ENCODE peak calls at places on chromosomes 11 and 22, in nine cellular contexts. One of them, this sample, is unnamed.

GRCh38 chr11:102666331-102666957 is 39.1 kb downstream of the MMP27 start:
- DNase-seq in SK-N-SH: peak; percentile 34
- DNase-seq in neural progenitor cell: peak; percentile 66
- DNase-seq in MM.1S: peak; percentile 46
- DNase-seq in GM23338: peak; percentile 74
- DNase-seq in GM23248: peak; percentile 74
- DNase-seq in HCT116: peak; percentile 37
- DNase-seq in OCI-LY7: peak; percentile 56
- DNase-seq in hepatocyte: peak; percentile 70
- DNase-seq in this sample: peak; percentile 79

GRCh38 chr11:62726156-62727006 is 876 bp downstream of the HNRNPUL2 start:
- DNase-seq in SK-N-SH: no peak
- DNase-seq in neural progenitor cell: no peak
- DNase-seq in MM.1S: no peak
- DNase-seq in GM23338: no peak
- DNase-seq in GM23248: no peak
- DNase-seq in HCT116: no peak
- DNase-seq in OCI-LY7: peak; percentile 37
- DNase-seq in hepatocyte: no peak
- DNase-seq in this sample: no peak

GRCh38 chr11:73931039-73931645 is 19.7 kb upstream of the DNAJB13 start:
- DNase-seq in SK-N-SH: peak; percentile 64
- DNase-seq in neural progenitor cell: peak; percentile 86
- DNase-seq in MM.1S: peak; percentile 36
- DNase-seq in GM23338: peak; percentile 90
- DNase-seq in GM23248: peak; percentile 89
- DNase-seq in HCT116: peak; percentile 79
- DNase-seq in OCI-LY7: peak; percentile 74
- DNase-seq in hepatocyte: peak; percentile 80
- DNase-seq in this sample: peak; percentile 85

GRCh38 chr11:111107501-111107900 is 138.0 kb upstream of the POU2AF2 start:
- DNase-seq in SK-N-SH: no peak
- DNase-seq in neural progenitor cell: no peak
- DNase-seq in MM.1S: no peak
- DNase-seq in GM23338: no peak
- DNase-seq in GM23248: no peak
- DNase-seq in HCT116: no peak
- DNase-seq in OCI-LY7: no peak
- DNase-seq in hepatocyte: no peak
- DNase-seq in this sample: no peak

GRCh38 chr11:113249786-113250185 is 64.6 kb upstream of the TTC12 start:
- DNase-seq in SK-N-SH: no peak
- DNase-seq in neural progenitor cell: peak; percentile 76
- DNase-seq in MM.1S: no peak
- DNase-seq in GM23338: no peak
- DNase-seq in GM23248: no peak
- DNase-seq in HCT116: no peak
- DNase-seq in OCI-LY7: no peak
- DNase-seq in hepatocyte: no peak
- DNase-seq in this sample: no peak

GRCh38 chr11:34245043-34245442 is 112.8 kb downstream of the ABTB2 start:
- DNase-seq in SK-N-SH: no peak
- DNase-seq in neural progenitor cell: no peak
- DNase-seq in MM.1S: no peak
- DNase-seq in GM23338: no peak
- DNase-seq in GM23248: no peak
- DNase-seq in HCT116: no peak
- DNase-seq in OCI-LY7: no peak
- DNase-seq in hepatocyte: no peak
- DNase-seq in this sample: no peak

GRCh38 chr11:6095798-6096197 is 11.7 kb upstream of the OR56B4 start:
- DNase-seq in SK-N-SH: no peak
- DNase-seq in neural progenitor cell: no peak
- DNase-seq in MM.1S: peak; percentile 70
- DNase-seq in GM23338: no peak
- DNase-seq in GM23248: no peak
- DNase-seq in HCT116: no peak
- DNase-seq in OCI-LY7: peak; percentile 21
- DNase-seq in hepatocyte: no peak
- DNase-seq in this sample: no peak

GRCh38 chr11:28833670-28834069 is 725.5 kb downstream of the METTL15 start:
- DNase-seq in SK-N-SH: no peak
- DNase-seq in neural progenitor cell: no peak
- DNase-seq in MM.1S: no peak
- DNase-seq in GM23338: peak; percentile 14
- DNase-seq in GM23248: peak; percentile 91
- DNase-seq in HCT116: no peak
- DNase-seq in OCI-LY7: no peak
- DNase-seq in hepatocyte: no peak
- DNase-seq in this sample: peak; percentile 83

GRCh38 chr11:101129203-101129943 is at the start of gene PGR:
- DNase-seq in SK-N-SH: peak; percentile 15
- DNase-seq in neural progenitor cell: peak; percentile 70
- DNase-seq in MM.1S: no peak
- DNase-seq in GM23338: peak; percentile 55
- DNase-seq in GM23248: peak; percentile 8
- DNase-seq in HCT116: no peak
- DNase-seq in OCI-LY7: no peak
- DNase-seq in hepatocyte: peak; percentile 11
- DNase-seq in this sample: no peak

GRCh38 chr11:59545179-59546020 is 34.1 kb downstream of the OR4D9 start:
- DNase-seq in SK-N-SH: no peak
- DNase-seq in neural progenitor cell: no peak
- DNase-seq in MM.1S: no peak
- DNase-seq in GM23338: peak; percentile 46
- DNase-seq in GM23248: no peak
- DNase-seq in HCT116: peak; percentile 91
- DNase-seq in OCI-LY7: no peak
- DNase-seq in hepatocyte: no peak
- DNase-seq in this sample: no peak

GRCh38 chr22:47171441-47172221 is 409.2 kb downstream of the TBC1D22A start:
- DNase-seq in SK-N-SH: no peak
- DNase-seq in neural progenitor cell: no peak
- DNase-seq in MM.1S: no peak
- DNase-seq in GM23338: no peak
- DNase-seq in GM23248: no peak
- DNase-seq in HCT116: no peak
- DNase-seq in OCI-LY7: no peak
- DNase-seq in hepatocyte: no peak
- DNase-seq in this sample: no peak

GRCh38 chr11:133903056-133903455 is 53.7 kb downstream of the IGSF9B start:
- DNase-seq in SK-N-SH: no peak
- DNase-seq in neural progenitor cell: no peak
- DNase-seq in MM.1S: no peak
- DNase-seq in GM23338: no peak
- DNase-seq in GM23248: no peak
- DNase-seq in HCT116: no peak
- DNase-seq in OCI-LY7: no peak
- DNase-seq in hepatocyte: no peak
- DNase-seq in this sample: no peak

GRCh38 chr22:22576244-22576988 is 17.4 kb upstream of the PRAME start:
- DNase-seq in SK-N-SH: peak; percentile 79
- DNase-seq in neural progenitor cell: peak; percentile 81
- DNase-seq in MM.1S: peak; percentile 48
- DNase-seq in GM23338: peak; percentile 84
- DNase-seq in GM23248: peak; percentile 68
- DNase-seq in HCT116: peak; percentile 29
- DNase-seq in OCI-LY7: peak; percentile 58
- DNase-seq in hepatocyte: peak; percentile 76
- DNase-seq in this sample: peak; percentile 64

GRCh38 chr11:115222218-115222862 is 281.9 kb downstream of the CADM1 start:
- DNase-seq in SK-N-SH: no peak
- DNase-seq in neural progenitor cell: peak; percentile 34
- DNase-seq in MM.1S: peak; percentile 95
- DNase-seq in GM23338: peak; percentile 28
- DNase-seq in GM23248: peak; percentile 83
- DNase-seq in HCT116: no peak
- DNase-seq in OCI-LY7: peak; percentile 68
- DNase-seq in hepatocyte: no peak
- DNase-seq in this sample: peak; percentile 44

GRCh38 chr11:798093-798713 is at the start of gene SLC25A22:
- DNase-seq in SK-N-SH: peak; percentile 98
- DNase-seq in neural progenitor cell: peak; percentile 93
- DNase-seq in MM.1S: peak; percentile 84
- DNase-seq in GM23338: peak; percentile 90
- DNase-seq in GM23248: peak; percentile 94
- DNase-seq in HCT116: no peak
- DNase-seq in OCI-LY7: peak; percentile 88
- DNase-seq in hepatocyte: peak; percentile 94
- DNase-seq in this sample: peak; percentile 84

GRCh38 chr11:72777755-72778278 is 16.0 kb downstream of the STARD10 start:
- DNase-seq in SK-N-SH: no peak
- DNase-seq in neural progenitor cell: no peak
- DNase-seq in MM.1S: no peak
- DNase-seq in GM23338: no peak
- DNase-seq in GM23248: no peak
- DNase-seq in HCT116: no peak
- DNase-seq in OCI-LY7: no peak
- DNase-seq in hepatocyte: peak; percentile 55
- DNase-seq in this sample: no peak

GRCh38 chr22:23219787-23220484 is 39.6 kb downstream of the BCR start:
- DNase-seq in SK-N-SH: no peak
- DNase-seq in neural progenitor cell: no peak
- DNase-seq in MM.1S: no peak
- DNase-seq in GM23338: no peak
- DNase-seq in GM23248: peak; percentile 73
- DNase-seq in HCT116: no peak
- DNase-seq in OCI-LY7: peak; percentile 91
- DNase-seq in hepatocyte: peak; percentile 54
- DNase-seq in this sample: peak; percentile 27

GRCh38 chr11:65579291-65579690 is 3.4 kb downstream of the EHBP1L1 start:
- DNase-seq in SK-N-SH: no peak
- DNase-seq in neural progenitor cell: no peak
- DNase-seq in MM.1S: no peak
- DNase-seq in GM23338: no peak
- DNase-seq in GM23248: no peak
- DNase-seq in HCT116: no peak
- DNase-seq in OCI-LY7: no peak
- DNase-seq in hepatocyte: no peak
- DNase-seq in this sample: no peak

GRCh38 chr22:41939981-41940852 is 6.7 kb downstream of the CENPM start:
- DNase-seq in SK-N-SH: no peak
- DNase-seq in neural progenitor cell: no peak
- DNase-seq in MM.1S: peak; percentile 89
- DNase-seq in GM23338: peak; percentile 34
- DNase-seq in GM23248: no peak
- DNase-seq in HCT116: no peak
- DNase-seq in OCI-LY7: peak; percentile 93
- DNase-seq in hepatocyte: no peak
- DNase-seq in this sample: no peak

GRCh38 chr11:96340555-96340885 is 2.5 kb downstream of the MAML2 start:
- DNase-seq in SK-N-SH: no peak
- DNase-seq in neural progenitor cell: no peak
- DNase-seq in MM.1S: no peak
- DNase-seq in GM23338: no peak
- DNase-seq in GM23248: peak; percentile 74
- DNase-seq in HCT116: no peak
- DNase-seq in OCI-LY7: no peak
- DNase-seq in hepatocyte: no peak
- DNase-seq in this sample: no peak
- H3K4me3 ChIP-seq in SK-N-SH: peak overlapping the region; percentile 90
- H3K4me3 ChIP-seq in neural progenitor cell: no peak overlapping the region
- H3K4me3 ChIP-seq in MM.1S: peak overlapping the region; percentile 86
- H3K4me3 ChIP-seq in GM23338: no peak overlapping the region
- H3K4me3 ChIP-seq in GM23248: peak overlapping the region; percentile 100
- H3K4me3 ChIP-seq in HCT116: no peak overlapping the region
- H3K4me3 ChIP-seq in OCI-LY7: no peak overlapping the region
- H3K4me3 ChIP-seq in hepatocyte: no peak overlapping the region
- H3K4me3 ChIP-seq in this sample: peak overlapping the region; percentile 89

GRCh38 chr11:131668867-131669780 is 298.7 kb downstream of the NTM start:
- DNase-seq in SK-N-SH: peak; percentile 60
- DNase-seq in neural progenitor cell: peak; percentile 80
- DNase-seq in MM.1S: peak; percentile 65
- DNase-seq in GM23338: peak; percentile 92
- DNase-seq in GM23248: peak; percentile 75
- DNase-seq in HCT116: peak; percentile 6
- DNase-seq in OCI-LY7: peak; percentile 56
- DNase-seq in hepatocyte: peak; percentile 73
- DNase-seq in this sample: peak; percentile 54
- TF ChIP-seq EZH2phosphoT487 in SK-N-SH: no peak
- TF ChIP-seq EZH2phosphoT487 in neural progenitor cell: no peak
- TF ChIP-seq EZH2phosphoT487 in MM.1S: no peak
- TF ChIP-seq EZH2phosphoT487 in GM23338: no peak
- TF ChIP-seq EZH2phosphoT487 in GM23248: no peak
- TF ChIP-seq EZH2phosphoT487 in HCT116: no peak
- TF ChIP-seq EZH2phosphoT487 in OCI-LY7: no peak
- TF ChIP-seq EZH2phosphoT487 in hepatocyte: no peak
- TF ChIP-seq EZH2phosphoT487 in this sample: no peak

DNA sequence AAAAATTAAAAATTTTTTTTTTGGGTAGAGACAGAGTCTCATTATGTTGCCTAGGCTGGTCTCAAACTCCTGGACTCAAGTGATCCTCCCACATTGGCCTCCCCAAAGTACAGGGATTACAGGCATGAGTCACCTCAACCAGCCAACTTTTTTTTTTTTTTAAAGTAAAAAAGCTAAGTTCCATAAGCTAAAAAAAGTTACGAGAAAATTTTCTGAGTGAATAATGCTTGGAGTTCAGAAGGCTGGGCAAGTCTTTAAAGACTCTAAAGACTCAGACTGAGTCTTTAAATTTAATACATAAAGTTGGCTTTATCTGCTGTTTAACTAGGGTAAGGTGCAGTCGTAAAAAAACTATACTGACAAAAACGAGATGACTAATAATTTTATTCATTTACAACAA is 5.6 kb downstream of the DDX6 start:
- DNase-seq in SK-N-SH: no peak
- DNase-seq in neural progenitor cell: no peak
- DNase-seq in MM.1S: no peak
- DNase-seq in GM23338: no peak
- DNase-seq in GM23248: peak; percentile 67
- DNase-seq in HCT116: no peak
- DNase-seq in OCI-LY7: no peak
- DNase-seq in hepatocyte: peak; percentile 17
- DNase-seq in this sample: peak; percentile 80
- H3K4me1 ChIP-seq in SK-N-SH: peaks cover 23% of the 10 kb centered on the region
- H3K4me1 ChIP-seq in neural progenitor cell: peaks cover 6% of the 10 kb centered on the region
- H3K4me1 ChIP-seq in MM.1S: peaks cover 27% of the 10 kb centered on the region
- H3K4me1 ChIP-seq in GM23338: peaks cover 18% of the 10 kb centered on the region
- H3K4me1 ChIP-seq in GM23248: peaks cover 19% of the 10 kb centered on the region
- H3K4me1 ChIP-seq in HCT116: peaks cover 8% of the 10 kb centered on the region
- H3K4me1 ChIP-seq in OCI-LY7: peaks cover 46% of the 10 kb centered on the region
- H3K4me1 ChIP-seq in hepatocyte: peaks cover 34% of the 10 kb centered on the region
- H3K4me1 ChIP-seq in this sample: peaks cover 38% of the 10 kb centered on the region

DNA sequence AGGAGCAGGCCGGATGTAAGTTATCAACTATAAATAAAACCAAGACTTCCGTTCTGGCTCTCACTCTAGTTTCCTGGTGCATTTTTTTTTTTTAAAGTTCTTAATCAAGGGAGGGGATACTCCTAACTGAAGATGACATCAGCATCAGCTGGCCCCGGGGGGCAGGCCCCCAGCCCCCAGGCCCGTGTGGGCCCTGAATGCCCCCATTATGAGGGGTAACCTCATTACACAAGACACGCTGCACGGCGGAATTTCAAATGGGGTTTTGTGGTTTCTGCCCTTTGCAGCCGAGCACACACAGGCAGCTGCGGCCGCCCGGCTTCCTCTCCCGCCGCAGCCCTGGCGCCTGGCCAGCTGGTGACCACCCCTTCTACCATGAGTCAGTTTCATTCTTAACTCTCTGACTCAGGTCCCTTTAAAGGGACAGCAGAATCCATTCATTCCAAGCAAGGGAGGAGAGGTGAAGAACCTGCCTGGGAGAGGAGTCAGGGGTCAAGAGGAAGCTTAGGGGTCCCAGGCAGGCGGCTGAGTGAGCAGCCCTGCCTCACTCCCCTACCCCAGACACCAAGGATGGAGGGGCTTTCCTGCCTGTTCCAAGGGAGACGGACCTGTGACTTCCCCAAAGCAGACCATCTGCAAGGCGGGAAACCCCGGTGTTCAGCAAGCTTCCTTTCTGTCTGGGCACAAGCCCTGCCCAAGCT is 3.4 kb downstream of the MYEOV start:
- DNase-seq in SK-N-SH: peak; percentile 89
- DNase-seq in neural progenitor cell: peak; percentile 35
- DNase-seq in MM.1S: peak; percentile 98
- DNase-seq in GM23338: no peak
- DNase-seq in GM23248: peak; percentile 98
- DNase-seq in HCT116: peak; percentile 97
- DNase-seq in OCI-LY7: peak; percentile 85
- DNase-seq in hepatocyte: peak; percentile 93
- DNase-seq in this sample: peak; percentile 100
- H3K4me3 ChIP-seq in SK-N-SH: peak overlapping the region; percentile 4
- H3K4me3 ChIP-seq in neural progenitor cell: no peak overlapping the region
- H3K4me3 ChIP-seq in MM.1S: peak overlapping the region; percentile 88
- H3K4me3 ChIP-seq in GM23338: no peak overlapping the region
- H3K4me3 ChIP-seq in GM23248: peak overlapping the region; percentile 33
- H3K4me3 ChIP-seq in HCT116: peak overlapping the region; percentile 94
- H3K4me3 ChIP-seq in OCI-LY7: peak overlapping the region; percentile 72
- H3K4me3 ChIP-seq in hepatocyte: no peak overlapping the region
- H3K4me3 ChIP-seq in this sample: peak overlapping the region; percentile 33